ENCODE peak calls at places on chromosome 22, in nine cellular contexts. A, S, B, U, Y, D, V, Z and P are unnamed samples.

GRCh38 chr22:48605856-48606255 is 1221.8 kb downstream of the BRD1 start:
- DNase-seq in A (peak; percentile 37), S (no peak), B (no peak), U (no peak), Y (no peak), D (no peak), V (no peak), Z (no peak), P (no peak)

GRCh38 chr22:39148024-39148726 is 4.3 kb downstream of the CBX7 start:
- DNase-seq in A (no peak), S (no peak), B (no peak), U (peak; percentile 11), Y (no peak), D (peak; percentile 50), V (no peak), Z (no peak), P (no peak)

GRCh38 chr22:19472233-19472632 is 6.8 kb downstream of the UFD1 start:
- DNase-seq in A (no peak), S (no peak), B (no peak), U (no peak), Y (no peak), D (no peak), V (no peak), Z (no peak), P (no peak)

GRCh38 chr22:40834628-40835027 is 15.5 kb upstream of the SLC25A17 start:
- DNase-seq in A (no peak), S (no peak), B (no peak), U (no peak), Y (no peak), D (no peak), V (no peak), Z (no peak), P (no peak)

GRCh38 chr22:20213833-20214708 is 54.0 kb downstream of the RTN4R start:
- DNase-seq in A (no peak), S (no peak), B (no peak), U (no peak), Y (no peak), D (no peak), V (no peak), Z (no peak), P (no peak)

GRCh38 chr22:41668971-41669911 is 19.4 kb downstream of the SNU13 start:
- DNase-seq in A (peak; percentile 62), S (no peak), B (no peak), U (no peak), Y (peak; percentile 35), D (no peak), V (peak; percentile 55), Z (peak; percentile 84), P (no peak)

GRCh38 chr22:21632237-21632895 is at the start of gene CCDC116:
- DNase-seq in A (peak; percentile 29), S (peak; percentile 74), B (no peak), U (no peak), Y (no peak), D (peak; percentile 81), V (no peak), Z (no peak), P (no peak)

GRCh38 chr22:49427341-49427740 is 400.3 kb downstream of the BRD1 start:
- DNase-seq in A (no peak), S (no peak), B (no peak), U (no peak), Y (no peak), D (no peak), V (no peak), Z (no peak), P (no peak)

GRCh38 chr22:19109198-19110063 is 12.8 kb downstream of the DGCR2 start:
- DNase-seq in A (no peak), S (peak; percentile 56), B (no peak), U (no peak), Y (peak; percentile 82), D (peak; percentile 76), V (peak; percentile 60), Z (peak; percentile 65), P (no peak)

GRCh38 chr22:19766506-19767426 is 6.2 kb downstream of the TBX1 start:
- DNase-seq in A (no peak), S (peak; percentile 71), B (no peak), U (no peak), Y (no peak), D (no peak), V (no peak), Z (peak; percentile 45), P (no peak)

GRCh38 chr22:20442485-20443284 is 5.1 kb upstream of the SCARF2 start:
- DNase-seq in A (no peak), S (no peak), B (no peak), U (no peak), Y (no peak), D (no peak), V (no peak), Z (no peak), P (no peak)

GRCh38 chr22:30196141-30196866 is 50.3 kb downstream of the LIF start:
- DNase-seq in A (peak; percentile 100), S (peak; percentile 79), B (peak; percentile 81), U (peak; percentile 69), Y (peak; percentile 99), D (peak; percentile 94), V (peak; percentile 100), Z (peak; percentile 100), P (peak; percentile 92)

GRCh38 chr22:42347281-42347824 is 76.9 kb upstream of the TCF20 start:
- DNase-seq in A (no peak), S (no peak), B (no peak), U (no peak), Y (no peak), D (no peak), V (no peak), Z (no peak), P (no peak)

GRCh38 chr22:40310081-40310770 is 36.1 kb upstream of the ADSL start:
- DNase-seq in A (no peak), S (no peak), B (no peak), U (no peak), Y (peak; percentile 89), D (no peak), V (peak; percentile 68), Z (peak; percentile 93), P (no peak)